ENCODE peak calls at places on chromosomes 13 and 19, in seven cellular contexts. E is NCI-H774, A is midbrain, T is choroid plexus epithelial cell, F is LHCN-M2, X is memory B cell, R is T-helper 1 cell. P is an unnamed sample.

GRCh38 chr13:32048816-32049215 is 17.2 kb downstream of the FRY start:
- DNase-seq in E (no peak), A (no peak), T (no peak), F (peak; percentile 12), X (no peak), R (no peak), P (no peak)

GRCh38 chr19:13902993-13903555 is 2.8 kb downstream of the BRME1 start:
- DNase-seq in E (no peak), A (no peak), T (peak; percentile 29), F (no peak), X (no peak), R (no peak), P (no peak)

GRCh38 chr19:31803819-31804446 is 454.7 kb upstream of the TSHZ3 start:
- DNase-seq in E (no peak), A (no peak), T (no peak), F (no peak), X (no peak), R (no peak), P (no peak)

GRCh38 chr19:29663861-29664752 is 1.2 kb upstream of the PLEKHF1 start:
- DNase-seq in E (no peak), A (no peak), T (peak; percentile 52), F (no peak), X (no peak), R (no peak), P (no peak)

GRCh38 chr13:29892149-29892548 is 41.7 kb upstream of the UBL3 start:
- DNase-seq in E (peak; percentile 18), A (peak; percentile 72), T (no peak), F (no peak), X (no peak), R (no peak), P (no peak)

GRCh38 chr13:97226013-97226412 is 3.9 kb downstream of the MBNL2 start:
- DNase-seq in E (no peak), A (no peak), T (no peak), F (no peak), X (no peak), R (no peak), P (no peak)

GRCh38 chr13:43787518-43787891 is 733 bp upstream of the ENOX1 start:
- DNase-seq in E (no peak), A (peak; percentile 45), T (peak; percentile 13), F (no peak), X (no peak), R (no peak), P (no peak)

GRCh38 chr13:27083183-27083582 is 88.4 kb downstream of the USP12 start:
- DNase-seq in E (no peak), A (no peak), T (no peak), F (peak; percentile 3), X (no peak), R (no peak), P (no peak)

GRCh38 chr19:3363841-3364500 is 2.4 kb upstream of the NFIC start:
- DNase-seq in E (no peak), A (no peak), T (no peak), F (no peak), X (no peak), R (no peak), P (no peak)

GRCh38 chr13:40058757-40059236 is 403.3 kb downstream of the COG6 start:
- DNase-seq in E (no peak), A (no peak), T (peak; percentile 89), F (peak; percentile 59), X (no peak), R (no peak), P (no peak)

GRCh38 chr19:19514215-19514633 is 1.1 kb downstream of the TSSK6 start:
- DNase-seq in E (no peak), A (no peak), T (peak; percentile 75), F (no peak), X (no peak), R (no peak), P (no peak)

GRCh38 chr13:101712026-101712348 is 259.5 kb downstream of the ITGBL1 start:
- DNase-seq in E (no peak), A (no peak), T (peak; percentile 62), F (peak; percentile 48), X (no peak), R (no peak), P (no peak)

GRCh38 chr13:49859568-49859967 is 67.1 kb upstream of the KPNA3 start:
- DNase-seq in E (no peak), A (no peak), T (peak; percentile 78), F (peak; percentile 93), X (no peak), R (no peak), P (no peak)

GRCh38 chr19:39817888-39818561 is 15.9 kb downstream of the DYRK1B start:
- DNase-seq in E (no peak), A (no peak), T (no peak), F (no peak), X (no peak), R (no peak), P (no peak)

GRCh38 chr13:55244991-55245644 is 1895.6 kb upstream of the PRR20A start:
- DNase-seq in E (no peak), A (no peak), T (no peak), F (peak; percentile 0), X (no peak), R (no peak), P (no peak)

GRCh38 chr19:3955688-3956087 is 15.2 kb downstream of the DAPK3 start:
- DNase-seq in E (no peak), A (no peak), T (no peak), F (no peak), X (no peak), R (no peak), P (no peak)

GRCh38 chr19:16969127-16969526 is 57.5 kb downstream of the CPAMD8 start:
- DNase-seq in E (no peak), A (no peak), T (peak; percentile 36), F (peak; percentile 5), X (no peak), R (no peak), P (no peak)

GRCh38 chr19:29417048-29417447 is 108.7 kb upstream of the VSTM2B start:
- DNase-seq in E (no peak), A (no peak), T (no peak), F (no peak), X (no peak), R (no peak), P (no peak)

GRCh38 chr19:48646192-48646911 is 365 bp upstream of the CA11 start:
- DNase-seq in E (peak; percentile 86), A (peak; percentile 81), T (peak; percentile 88), F (peak; percentile 78), X (peak; percentile 98), R (peak; percentile 90), P (peak; percentile 91)

GRCh38 chr19:16714702-16715294 is 4.8 kb upstream of the NWD1 start:
- DNase-seq in E (peak; percentile 65), A (peak; percentile 52), T (peak; percentile 51), F (peak; percentile 39), X (peak; percentile 65), R (no peak), P (peak; percentile 48)

GRCh38 chr19:5086725-5087439 is 118.0 kb downstream of the KDM4B start:
- DNase-seq in E (no peak), A (no peak), T (no peak), F (no peak), X (no peak), R (no peak), P (no peak)

GRCh38 chr19:42216653-42217521 is 590 bp downstream of the DEDD2 start:
- DNase-seq in E (peak; percentile 12), A (peak; percentile 27), T (peak; percentile 52), F (no peak), X (peak; percentile 46), R (no peak), P (no peak)

GRCh38 chr19:13103961-13104847 is 1.5 kb upstream of the LYL1 start:
- DNase-seq in E (no peak), A (peak; percentile 49), T (no peak), F (no peak), X (peak; percentile 93), R (peak; percentile 51), P (peak; percentile 99)

GRCh38 chr13:22698477-22698876 is 482.3 kb upstream of the SGCG start:
- DNase-seq in E (no peak), A (no peak), T (no peak), F (no peak), X (no peak), R (no peak), P (no peak)

P was measured in naive B cell.